ENCODE peak calls at places on chromosomes 4 and X, in nine cellular contexts. One of them, this sample, is unnamed. For H3K9me3, the result is how much of the 10 kb centered on the place peaks cover.

GRCh38 chrX:9677098-9677739 is 88.4 kb downstream of the GPR143 start:
- DNase-seq in AG04450: no peak
- DNase-seq in PC-3: peak
- DNase-seq in mesenchymal stem cell: no peak
- DNase-seq in neural progenitor cell: no peak
- DNase-seq in cardiac muscle cell: peak
- DNase-seq in ascending aorta: no peak
- DNase-seq in K562: no peak
- DNase-seq in NT2/D1: no peak
- DNase-seq in this sample: no peak

GRCh38 chr4:161990721-161991120 is 173.1 kb downstream of the FSTL5 start:
- DNase-seq in ascending aorta: no peak
- DNase-seq in neural progenitor cell: no peak
- DNase-seq in K562: no peak
- DNase-seq in PC-3: no peak
- DNase-seq in mesenchymal stem cell: no peak
- DNase-seq in cardiac muscle cell: no peak
- DNase-seq in AG04450: no peak
- DNase-seq in NT2/D1: no peak
- DNase-seq in this sample: peak

GRCh38 chrX:104621781-104622180 is 55.8 kb downstream of the IL1RAPL2 start:
- DNase-seq in cardiac muscle cell: no peak
- DNase-seq in AG04450: no peak
- DNase-seq in mesenchymal stem cell: no peak
- DNase-seq in ascending aorta: no peak
- DNase-seq in NT2/D1: no peak
- DNase-seq in K562: no peak
- DNase-seq in PC-3: peak
- DNase-seq in neural progenitor cell: no peak
- DNase-seq in this sample: peak

GRCh38 chr4:10123227-10124101 is 6.9 kb upstream of the WDR1 start:
- DNase-seq in cardiac muscle cell: peak
- DNase-seq in NT2/D1: no peak
- DNase-seq in mesenchymal stem cell: no peak
- DNase-seq in AG04450: no peak
- DNase-seq in neural progenitor cell: peak
- DNase-seq in ascending aorta: no peak
- DNase-seq in K562: no peak
- DNase-seq in PC-3: no peak
- DNase-seq in this sample: no peak

GRCh38 chrX:34578237-34578636 is 78.8 kb downstream of the TMEM47 start:
- DNase-seq in NT2/D1: no peak
- DNase-seq in PC-3: peak
- DNase-seq in mesenchymal stem cell: peak
- DNase-seq in K562: no peak
- DNase-seq in ascending aorta: no peak
- DNase-seq in AG04450: peak
- DNase-seq in neural progenitor cell: peak
- DNase-seq in cardiac muscle cell: peak
- DNase-seq in this sample: peak

GRCh38 chrX:43315622-43316021 is 340.5 kb upstream of the MAOA start:
- DNase-seq in cardiac muscle cell: no peak
- DNase-seq in PC-3: no peak
- DNase-seq in ascending aorta: no peak
- DNase-seq in neural progenitor cell: no peak
- DNase-seq in NT2/D1: no peak
- DNase-seq in mesenchymal stem cell: no peak
- DNase-seq in K562: no peak
- DNase-seq in AG04450: no peak
- DNase-seq in this sample: no peak

GRCh38 chr4:163554870-163555465 is 60.5 kb downstream of the TMA16 start:
- DNase-seq in NT2/D1: no peak
- DNase-seq in AG04450: no peak
- DNase-seq in mesenchymal stem cell: peak
- DNase-seq in neural progenitor cell: no peak
- DNase-seq in K562: no peak
- DNase-seq in cardiac muscle cell: peak
- DNase-seq in PC-3: peak
- DNase-seq in ascending aorta: no peak
- DNase-seq in this sample: peak

GRCh38 chr4:152094851-152095700 is 334.3 kb upstream of the GATB start:
- DNase-seq in NT2/D1: no peak
- DNase-seq in K562: no peak
- DNase-seq in ascending aorta: no peak
- DNase-seq in neural progenitor cell: no peak
- DNase-seq in cardiac muscle cell: peak
- DNase-seq in mesenchymal stem cell: peak
- DNase-seq in PC-3: peak
- DNase-seq in AG04450: peak
- DNase-seq in this sample: no peak

DNA sequence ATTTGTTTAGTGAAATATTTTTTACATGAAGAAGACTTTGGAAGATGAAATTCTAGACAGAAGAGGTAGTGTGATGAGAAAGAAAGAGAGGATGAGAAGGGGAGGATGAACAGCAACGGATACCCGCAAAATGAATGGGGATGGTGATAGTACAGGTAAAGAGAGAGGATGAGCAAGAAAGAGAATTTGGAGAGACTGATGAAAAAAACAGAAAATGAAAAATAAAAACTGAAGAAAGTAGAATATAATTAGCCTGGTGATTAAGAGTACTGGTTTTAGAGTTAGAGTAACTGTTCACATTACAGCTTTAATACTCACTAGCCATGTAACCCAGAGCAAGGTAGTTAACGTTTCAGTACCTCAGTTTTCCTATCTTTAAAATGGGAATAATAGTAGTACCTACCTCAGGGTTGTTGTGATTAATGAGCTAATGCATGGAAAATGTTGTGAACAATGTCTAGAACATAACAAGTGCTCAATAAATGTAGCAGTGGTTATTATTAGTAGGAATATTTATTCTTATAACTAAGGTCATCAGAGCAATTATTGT is 54.9 kb upstream of the ANTXR2 start:
- DNase-seq in AG04450: no peak
- DNase-seq in cardiac muscle cell: no peak
- DNase-seq in neural progenitor cell: no peak
- DNase-seq in NT2/D1: no peak
- DNase-seq in K562: no peak
- DNase-seq in ascending aorta: no peak
- DNase-seq in PC-3: no peak
- DNase-seq in mesenchymal stem cell: no peak
- DNase-seq in this sample: no peak
- H3K9me3 ChIP-seq in AG04450: under half
- H3K9me3 ChIP-seq in cardiac muscle cell: under half
- H3K9me3 ChIP-seq in neural progenitor cell: under half
- H3K9me3 ChIP-seq in NT2/D1: under half
- H3K9me3 ChIP-seq in K562: under half
- H3K9me3 ChIP-seq in ascending aorta: under half
- H3K9me3 ChIP-seq in PC-3: under half
- H3K9me3 ChIP-seq in mesenchymal stem cell: under half
- H3K9me3 ChIP-seq in this sample: under half

DNA sequence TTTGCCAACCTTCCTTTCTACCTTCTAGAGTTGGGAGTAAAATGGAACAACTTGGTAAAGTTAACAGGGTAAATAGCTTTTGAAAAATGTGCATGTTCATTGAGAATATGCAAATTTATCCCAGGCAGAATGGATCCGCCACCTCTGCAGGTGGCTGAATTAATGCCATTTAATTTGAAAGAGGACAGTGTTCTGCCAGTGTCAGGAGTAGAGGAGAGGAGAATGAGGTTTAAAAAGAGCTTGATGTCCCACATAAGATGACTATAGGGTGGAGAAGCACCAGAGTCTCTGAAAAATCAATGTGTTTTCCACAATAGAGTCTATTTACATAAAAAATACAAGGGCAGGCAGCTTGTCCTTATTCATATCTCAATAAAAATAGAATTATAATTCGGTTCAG is 1804.3 kb upstream of the PCDH10 start:
- DNase-seq in mesenchymal stem cell: no peak
- DNase-seq in cardiac muscle cell: no peak
- DNase-seq in PC-3: no peak
- DNase-seq in neural progenitor cell: peak
- DNase-seq in NT2/D1: no peak
- DNase-seq in K562: no peak
- DNase-seq in AG04450: no peak
- DNase-seq in ascending aorta: no peak
- DNase-seq in this sample: no peak
- H3K9me3 ChIP-seq in mesenchymal stem cell: under half
- H3K9me3 ChIP-seq in cardiac muscle cell: under half
- H3K9me3 ChIP-seq in PC-3: under half
- H3K9me3 ChIP-seq in neural progenitor cell: under half
- H3K9me3 ChIP-seq in NT2/D1: under half
- H3K9me3 ChIP-seq in K562: under half
- H3K9me3 ChIP-seq in AG04450: under half
- H3K9me3 ChIP-seq in ascending aorta: under half
- H3K9me3 ChIP-seq in this sample: under half

DNA sequence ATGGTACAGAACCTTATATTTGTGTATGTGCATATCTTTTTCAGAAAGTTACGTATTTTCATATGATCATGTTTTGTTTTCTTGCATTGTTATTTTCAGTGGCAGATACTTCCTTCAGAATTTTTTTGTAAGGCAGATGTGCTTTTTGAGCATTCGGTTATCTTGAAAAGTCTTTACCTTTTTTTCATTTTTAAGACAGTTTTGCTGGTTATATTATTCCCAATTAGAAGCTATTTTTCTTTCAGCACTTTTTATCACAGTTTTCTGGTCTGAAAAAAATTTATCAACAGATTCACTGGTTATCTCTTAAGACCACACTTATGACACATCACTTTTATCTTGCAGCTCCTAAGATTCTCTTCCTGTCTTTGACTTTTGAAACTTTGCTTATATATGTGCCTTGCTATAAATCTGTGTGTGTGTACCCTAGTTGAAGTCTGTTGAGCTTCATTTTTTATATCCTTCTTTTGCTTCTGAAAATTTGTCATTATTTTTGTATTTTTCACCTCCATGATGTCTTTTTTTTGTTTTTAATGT is 53.1 kb downstream of the ZNF732 start:
- DNase-seq in neural progenitor cell: no peak
- DNase-seq in cardiac muscle cell: no peak
- DNase-seq in NT2/D1: no peak
- DNase-seq in mesenchymal stem cell: no peak
- DNase-seq in PC-3: no peak
- DNase-seq in AG04450: no peak
- DNase-seq in K562: no peak
- DNase-seq in ascending aorta: no peak
- DNase-seq in this sample: no peak
- H3K9me3 ChIP-seq in neural progenitor cell: half or more
- H3K9me3 ChIP-seq in cardiac muscle cell: under half
- H3K9me3 ChIP-seq in NT2/D1: half or more
- H3K9me3 ChIP-seq in mesenchymal stem cell: half or more
- H3K9me3 ChIP-seq in PC-3: under half
- H3K9me3 ChIP-seq in AG04450: under half
- H3K9me3 ChIP-seq in K562: under half
- H3K9me3 ChIP-seq in ascending aorta: half or more
- H3K9me3 ChIP-seq in this sample: under half

DNA sequence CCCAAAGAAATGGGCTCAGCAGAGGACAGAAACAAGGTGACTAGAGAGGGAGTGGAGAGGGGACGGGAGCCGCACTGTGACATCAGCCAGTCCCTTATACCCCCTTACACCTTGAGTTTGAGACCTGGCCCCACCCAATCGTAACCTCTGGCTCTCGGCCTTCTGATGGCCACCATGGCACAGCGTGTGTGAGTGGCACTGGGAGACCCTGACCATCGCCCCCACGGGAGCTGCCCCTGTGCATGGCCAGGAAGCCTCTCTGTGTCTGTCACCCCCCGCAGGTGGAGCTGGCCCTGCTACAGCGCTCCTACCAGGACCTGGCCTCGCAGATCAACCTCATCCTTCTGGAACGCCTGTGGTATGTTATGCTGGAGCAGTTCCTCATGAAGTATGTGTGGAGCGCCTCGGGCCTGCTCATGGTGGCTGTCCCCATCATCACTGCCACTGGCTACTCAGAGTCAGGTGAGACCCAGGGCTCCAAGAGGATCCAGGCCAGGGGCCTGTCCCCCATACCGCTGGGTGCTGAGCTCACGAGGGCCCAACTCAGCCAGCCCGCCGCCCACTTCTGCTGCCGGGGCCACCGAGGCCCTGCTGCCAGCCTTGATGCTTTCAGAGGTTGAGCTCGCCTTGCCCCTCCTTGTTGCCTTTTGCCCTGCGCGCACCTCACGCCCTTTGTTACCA is 4.4 kb downstream of the ABCD1 start:
- DNase-seq in neural progenitor cell: no peak
- DNase-seq in cardiac muscle cell: no peak
- DNase-seq in ascending aorta: no peak
- DNase-seq in PC-3: no peak
- DNase-seq in NT2/D1: no peak
- DNase-seq in AG04450: no peak
- DNase-seq in mesenchymal stem cell: no peak
- DNase-seq in K562: no peak
- DNase-seq in this sample: no peak
- H3K9me3 ChIP-seq in neural progenitor cell: under half
- H3K9me3 ChIP-seq in cardiac muscle cell: under half
- H3K9me3 ChIP-seq in ascending aorta: under half
- H3K9me3 ChIP-seq in PC-3: under half
- H3K9me3 ChIP-seq in NT2/D1: under half
- H3K9me3 ChIP-seq in AG04450: under half
- H3K9me3 ChIP-seq in mesenchymal stem cell: under half
- H3K9me3 ChIP-seq in K562: under half
- H3K9me3 ChIP-seq in this sample: under half

DNA sequence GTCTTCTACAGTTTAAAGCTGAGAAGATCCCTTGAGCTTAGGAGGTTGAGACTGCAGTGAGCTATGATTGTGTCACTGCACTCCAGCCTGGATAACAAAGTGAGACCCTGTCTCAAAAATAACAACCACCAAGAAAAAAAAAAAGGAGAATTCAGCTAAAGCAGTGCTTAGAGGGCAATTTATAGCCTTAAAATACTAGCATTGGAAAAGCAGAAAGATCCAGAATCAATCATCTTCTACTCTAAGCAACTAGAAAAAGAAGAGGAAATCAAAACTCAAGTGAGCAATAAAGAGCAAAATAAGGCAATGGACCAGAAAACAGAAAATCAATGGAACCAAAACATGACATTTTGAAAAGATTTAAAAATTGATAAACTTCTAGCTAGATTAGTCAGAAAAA is 639 bp upstream of the PI4K2B start:
- DNase-seq in neural progenitor cell: no peak
- DNase-seq in PC-3: no peak
- DNase-seq in mesenchymal stem cell: no peak
- DNase-seq in NT2/D1: no peak
- DNase-seq in cardiac muscle cell: no peak
- DNase-seq in ascending aorta: no peak
- DNase-seq in K562: no peak
- DNase-seq in AG04450: no peak
- DNase-seq in this sample: no peak
- H3K9me3 ChIP-seq in neural progenitor cell: under half
- H3K9me3 ChIP-seq in PC-3: under half
- H3K9me3 ChIP-seq in mesenchymal stem cell: under half
- H3K9me3 ChIP-seq in NT2/D1: under half
- H3K9me3 ChIP-seq in cardiac muscle cell: under half
- H3K9me3 ChIP-seq in ascending aorta: under half
- H3K9me3 ChIP-seq in K562: under half
- H3K9me3 ChIP-seq in AG04450: under half
- H3K9me3 ChIP-seq in this sample: under half